ENCODE peak calls at places on chromosomes 3 and 15, in four cellular contexts. Z is body of pancreas, L is stomach, U is uterus. J is an unnamed sample.

GRCh38 chr3:185796431-185797107 is 28.3 kb downstream of the IGF2BP2 start:
- DNase-seq in Z (peak), L (peak), U (no peak), J (no peak)

GRCh38 chr3:159828542-159828943 is 160.1 kb upstream of the IL12A start:
- DNase-seq in Z (no peak), L (no peak), U (no peak), J (no peak)

GRCh38 chr3:63047068-63047467 is 171.9 kb upstream of the CADPS start:
- DNase-seq in Z (no peak), L (no peak), U (no peak), J (no peak)

GRCh38 chr3:142962520-142963265 is 781 bp downstream of the PAQR9 start:
- DNase-seq in Z (no peak), L (no peak), U (no peak), J (no peak)

GRCh38 chr3:43206632-43207031 is 79.7 kb upstream of the SNRK start:
- DNase-seq in Z (no peak), L (no peak), U (no peak), J (no peak)

GRCh38 chr15:60091150-60091549 is 87.0 kb downstream of the FOXB1 start:
- DNase-seq in Z (peak), L (peak), U (no peak), J (no peak)

GRCh38 chr3:78337801-78338211 is 1297.9 kb downstream of the ROBO2 start:
- DNase-seq in Z (no peak), L (no peak), U (no peak), J (no peak)

GRCh38 chr3:13688824-13689223 is 139.9 kb downstream of the FBLN2 start:
- DNase-seq in Z (no peak), L (no peak), U (no peak), J (no peak)

GRCh38 chr3:32794487-32795308 is 23.1 kb upstream of the TRIM71 start:
- DNase-seq in Z (peak), L (no peak), U (no peak), J (no peak)

GRCh38 chr3:172140499-172141391 is 101.4 kb downstream of the FNDC3B start:
- DNase-seq in Z (peak), L (no peak), U (peak), J (no peak)

GRCh38 chr3:193605876-193606275 is 12.9 kb downstream of the OPA1 start:
- DNase-seq in Z (peak), L (peak), U (no peak), J (peak)

GRCh38 chr15:63598467-63599400 is 1.5 kb downstream of the FBXL22 start:
- DNase-seq in Z (peak), L (peak), U (peak), J (no peak)

GRCh38 chr3:108589998-108590323 is 439 bp downstream of the DZIP3 start:
- DNase-seq in Z (no peak), L (no peak), U (no peak), J (no peak)

GRCh38 chr3:61387817-61388216 is 136.6 kb upstream of the FHIT start:
- DNase-seq in Z (no peak), L (no peak), U (no peak), J (no peak)

GRCh38 chr15:38554354-38554753 is 10.3 kb downstream of the RASGRP1 start:
- DNase-seq in Z (no peak), L (no peak), U (no peak), J (no peak)

GRCh38 chr3:126746395-126747177 is 42.5 kb downstream of the CHCHD6 start:
- DNase-seq in Z (peak), L (peak), U (no peak), J (no peak)

GRCh38 chr15:57152666-57153065 is 223.6 kb upstream of the CGNL1 start:
- DNase-seq in Z (no peak), L (no peak), U (no peak), J (no peak)

GRCh38 chr3:30750967-30751366 is 143.5 kb downstream of the GADL1 start:
- DNase-seq in Z (peak), L (no peak), U (no peak), J (no peak)

GRCh38 chr15:51341366-51342248 is at the start of gene GLDN:
- DNase-seq in Z (peak), L (peak), U (peak), J (peak)

GRCh38 chr3:30521156-30521555 is 85.2 kb upstream of the TGFBR2 start:
- DNase-seq in Z (no peak), L (no peak), U (no peak), J (no peak)

GRCh38 chr15:25052191-25052999 is 97.6 kb downstream of the SNRPN start:
- DNase-seq in Z (no peak), L (peak), U (peak), J (no peak)

GRCh38 chr15:73956276-73957086 is 30.2 kb downstream of the LOXL1 start:
- DNase-seq in Z (peak), L (peak), U (no peak), J (no peak)

GRCh38 chr15:40108855-40109735 is at the start of gene BMF:
- DNase-seq in Z (peak), L (peak), U (peak), J (peak)
- TF ChIP-seq POLR2A in Z (no peak), L (no peak), U (no peak), J (no peak)

GRCh38 chr3:194688946-194689345 is 3.3 kb downstream of the FAM43A start:
- DNase-seq in Z (no peak), L (peak), U (no peak), J (peak)

GRCh38 chr3:194687638-194688206 is 2.0 kb downstream of the FAM43A start:
- DNase-seq in Z (peak), L (peak), U (peak), J (peak)

GRCh38 chr3:194689493-194689901 is 3.8 kb downstream of the FAM43A start:
- DNase-seq in Z (no peak), L (peak), U (peak), J (peak)

GRCh38 chr3:194686816-194687637 is 1.3 kb downstream of the FAM43A start:
- DNase-seq in Z (peak), L (peak), U (peak), J (no peak)

GRCh38 chr3:194688207-194688711 is 2.6 kb downstream of the FAM43A start:
- DNase-seq in Z (peak), L (peak), U (no peak), J (no peak)
- H3K4me3 ChIP-seq in Z (no peak), L (peak), U (peak), J (peak)

GRCh38 chr3:12158387-12159226 is at the start of gene TIMP4:
- DNase-seq in Z (no peak), L (peak), U (peak), J (peak)
- TF ChIP-seq POLR2A in Z (no peak), L (no peak), U (no peak), J (no peak)

DNA sequence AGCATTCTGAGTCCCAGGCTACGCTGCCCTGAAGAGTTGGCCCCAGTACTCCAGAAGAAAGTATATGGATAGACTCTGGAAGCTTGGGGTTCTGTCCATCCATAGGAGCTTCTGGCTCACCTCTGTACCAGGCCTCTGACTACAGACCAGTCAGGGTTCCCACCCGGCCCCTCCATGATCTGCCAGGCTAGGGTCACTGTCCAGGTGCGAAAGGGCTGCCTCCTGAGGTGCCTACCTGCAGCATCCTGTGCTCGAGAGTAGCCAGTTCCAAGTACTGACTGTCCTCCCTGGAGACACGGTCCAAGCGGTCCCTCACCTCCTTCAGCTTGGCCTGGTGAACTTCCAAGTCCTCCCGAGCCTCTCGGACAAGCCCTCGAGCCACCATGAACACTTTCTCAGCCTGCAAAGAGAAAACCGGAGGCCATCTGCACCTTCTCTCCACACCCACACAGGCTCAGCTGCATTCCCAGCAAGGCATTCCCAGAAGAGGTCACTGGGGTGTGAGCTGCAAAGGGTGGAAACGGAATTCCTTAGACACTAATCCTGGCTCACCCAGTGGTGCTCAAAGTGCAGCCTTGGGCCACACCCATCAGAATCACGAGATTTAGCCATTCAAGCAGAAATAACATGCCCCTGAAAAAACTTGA is 3.7 kb upstream of the PLXNB1 start:
- DNase-seq in Z (no peak), L (peak), U (peak), J (peak)
- H3K4me3 ChIP-seq in Z (no peak), L (no peak), U (no peak), J (no peak)

GRCh38 chr15:69121198-69121828 is 39.1 kb upstream of the GLCE start:
- DNase-seq in Z (no peak), L (no peak), U (no peak), J (no peak)

GRCh38 chr15:69119016-69119415 is 41.4 kb upstream of the GLCE start:
- DNase-seq in Z (no peak), L (no peak), U (no peak), J (no peak)

GRCh38 chr15:69120732-69121131 is 39.7 kb upstream of the GLCE start:
- DNase-seq in Z (no peak), L (no peak), U (no peak), J (no peak)

GRCh38 chr15:69118089-69118488 is 42.3 kb upstream of the GLCE start:
- DNase-seq in Z (no peak), L (no peak), U (no peak), J (no peak)

GRCh38 chr15:69119692-69120395 is 40.6 kb upstream of the GLCE start:
- DNase-seq in Z (no peak), L (no peak), U (no peak), J (no peak)
- TF ChIP-seq POLR2A in Z (no peak), L (no peak), U (no peak), J (no peak)

J was measured in lower leg skin.